ENCODE peak calls at places on chromosomes 5 and 9, in six cellular contexts. One of them, this sample, is unnamed.

GRCh38 chr9:5714501-5715401 is 85.8 kb downstream of the RIC1 start:
- DNase-seq in fibroblast of lung: peak
- DNase-seq in coronary artery: no peak
- DNase-seq in GM23248: peak
- DNase-seq in DND-41: no peak
- DNase-seq in body of pancreas: no peak
- DNase-seq in this sample: no peak

GRCh38 chr9:125884196-125884595 is 137.0 kb downstream of the PBX3 start:
- DNase-seq in fibroblast of lung: no peak
- DNase-seq in body of pancreas: no peak
- DNase-seq in DND-41: no peak
- DNase-seq in coronary artery: no peak
- DNase-seq in GM23248: no peak
- DNase-seq in this sample: no peak

GRCh38 chr5:131622633-131623032 is 12.4 kb downstream of the RAPGEF6 start:
- DNase-seq in fibroblast of lung: peak
- DNase-seq in body of pancreas: no peak
- DNase-seq in coronary artery: no peak
- DNase-seq in GM23248: peak
- DNase-seq in DND-41: no peak
- DNase-seq in this sample: no peak

GRCh38 chr9:120729796-120730195 is 15.5 kb upstream of the MEGF9 start:
- DNase-seq in fibroblast of lung: no peak
- DNase-seq in GM23248: no peak
- DNase-seq in coronary artery: no peak
- DNase-seq in DND-41: no peak
- DNase-seq in body of pancreas: no peak
- DNase-seq in this sample: no peak

GRCh38 chr5:124677999-124678385 is 68.4 kb downstream of the ZNF608 start:
- DNase-seq in DND-41: no peak
- DNase-seq in fibroblast of lung: no peak
- DNase-seq in GM23248: no peak
- DNase-seq in coronary artery: no peak
- DNase-seq in body of pancreas: no peak
- DNase-seq in this sample: no peak

GRCh38 chr9:4923580-4924544 is 61.2 kb upstream of the JAK2 start:
- DNase-seq in DND-41: no peak
- DNase-seq in fibroblast of lung: peak
- DNase-seq in body of pancreas: no peak
- DNase-seq in GM23248: peak
- DNase-seq in coronary artery: no peak
- DNase-seq in this sample: peak

GRCh38 chr9:21788752-21789151 is 13.7 kb upstream of the MTAP start:
- DNase-seq in GM23248: peak
- DNase-seq in body of pancreas: no peak
- DNase-seq in coronary artery: no peak
- DNase-seq in DND-41: no peak
- DNase-seq in fibroblast of lung: peak
- DNase-seq in this sample: no peak

GRCh38 chr5:136586196-136586595 is 220.9 kb upstream of the TRPC7 start:
- DNase-seq in body of pancreas: no peak
- DNase-seq in coronary artery: no peak
- DNase-seq in GM23248: no peak
- DNase-seq in fibroblast of lung: no peak
- DNase-seq in DND-41: no peak
- DNase-seq in this sample: no peak

GRCh38 chr5:126234563-126235195 is 188.5 kb upstream of the GRAMD2B start:
- DNase-seq in coronary artery: no peak
- DNase-seq in GM23248: peak
- DNase-seq in fibroblast of lung: peak
- DNase-seq in body of pancreas: no peak
- DNase-seq in DND-41: no peak
- DNase-seq in this sample: no peak

GRCh38 chr5:76831108-76831447 is 12.2 kb downstream of the F2RL1 start:
- DNase-seq in GM23248: peak
- DNase-seq in body of pancreas: no peak
- DNase-seq in fibroblast of lung: peak
- DNase-seq in coronary artery: no peak
- DNase-seq in DND-41: no peak
- DNase-seq in this sample: no peak

GRCh38 chr9:83362341-83362995 is 175.7 kb downstream of the FRMD3 start:
- DNase-seq in DND-41: no peak
- DNase-seq in GM23248: no peak
- DNase-seq in coronary artery: no peak
- DNase-seq in body of pancreas: no peak
- DNase-seq in fibroblast of lung: no peak
- DNase-seq in this sample: no peak

GRCh38 chr5:77773734-77774280 is 2.3 kb downstream of the TBCA start:
- DNase-seq in body of pancreas: no peak
- DNase-seq in DND-41: no peak
- DNase-seq in GM23248: peak
- DNase-seq in coronary artery: no peak
- DNase-seq in fibroblast of lung: no peak
- DNase-seq in this sample: no peak

GRCh38 chr5:160175438-160176218 is 53.7 kb upstream of the FABP6 start:
- DNase-seq in fibroblast of lung: peak
- DNase-seq in coronary artery: peak
- DNase-seq in GM23248: peak
- DNase-seq in DND-41: no peak
- DNase-seq in body of pancreas: no peak
- DNase-seq in this sample: no peak

GRCh38 chr5:68374770-68375518 is 159.4 kb downstream of the PIK3R1 start:
- DNase-seq in coronary artery: no peak
- DNase-seq in body of pancreas: no peak
- DNase-seq in fibroblast of lung: peak
- DNase-seq in DND-41: no peak
- DNase-seq in GM23248: peak
- DNase-seq in this sample: no peak

GRCh38 chr5:142426129-142426641 is 101.4 kb upstream of the SPRY4 start:
- DNase-seq in DND-41: peak
- DNase-seq in fibroblast of lung: peak
- DNase-seq in GM23248: peak
- DNase-seq in coronary artery: no peak
- DNase-seq in body of pancreas: no peak
- DNase-seq in this sample: peak

GRCh38 chr5:75510836-75511434 is 494 bp downstream of the CERT1 start:
- DNase-seq in DND-41: peak
- DNase-seq in body of pancreas: no peak
- DNase-seq in fibroblast of lung: no peak
- DNase-seq in coronary artery: peak
- DNase-seq in GM23248: peak
- DNase-seq in this sample: no peak

GRCh38 chr5:45847877-45848276 is 151.7 kb upstream of the HCN1 start:
- DNase-seq in GM23248: no peak
- DNase-seq in coronary artery: no peak
- DNase-seq in body of pancreas: no peak
- DNase-seq in DND-41: no peak
- DNase-seq in fibroblast of lung: no peak
- DNase-seq in this sample: no peak

GRCh38 chr9:95004452-95005275 is 278.2 kb downstream of the AOPEP start:
- DNase-seq in GM23248: peak
- DNase-seq in body of pancreas: peak
- DNase-seq in DND-41: no peak
- DNase-seq in coronary artery: no peak
- DNase-seq in fibroblast of lung: peak
- DNase-seq in this sample: no peak

GRCh38 chr9:6805532-6805931 is 47.8 kb downstream of the KDM4C start:
- DNase-seq in DND-41: no peak
- DNase-seq in fibroblast of lung: peak
- DNase-seq in body of pancreas: no peak
- DNase-seq in coronary artery: no peak
- DNase-seq in GM23248: peak
- DNase-seq in this sample: no peak

GRCh38 chr9:69090943-69091342 is 55.4 kb downstream of the FXN start:
- DNase-seq in body of pancreas: no peak
- DNase-seq in coronary artery: no peak
- DNase-seq in GM23248: no peak
- DNase-seq in DND-41: no peak
- DNase-seq in fibroblast of lung: no peak
- DNase-seq in this sample: no peak

GRCh38 chr5:98933446-98934072 is 4.8 kb upstream of the CHD1 start:
- DNase-seq in GM23248: no peak
- DNase-seq in DND-41: no peak
- DNase-seq in fibroblast of lung: no peak
- DNase-seq in body of pancreas: no peak
- DNase-seq in coronary artery: no peak
- DNase-seq in this sample: peak

GRCh38 chr5:36373527-36374086 is 71.9 kb upstream of the RANBP3L start:
- DNase-seq in coronary artery: no peak
- DNase-seq in body of pancreas: peak
- DNase-seq in fibroblast of lung: peak
- DNase-seq in DND-41: no peak
- DNase-seq in GM23248: peak
- DNase-seq in this sample: no peak

GRCh38 chr9:107481035-107481434 is 8.5 kb downstream of the KLF4 start:
- DNase-seq in fibroblast of lung: no peak
- DNase-seq in coronary artery: no peak
- DNase-seq in body of pancreas: no peak
- DNase-seq in DND-41: no peak
- DNase-seq in GM23248: peak
- DNase-seq in this sample: no peak
- H3K27ac ChIP-seq in fibroblast of lung: no peak
- H3K27ac ChIP-seq in coronary artery: no peak
- H3K27ac ChIP-seq in body of pancreas: no peak
- H3K27ac ChIP-seq in DND-41: no peak
- H3K27ac ChIP-seq in GM23248: peak
- H3K27ac ChIP-seq in this sample: no peak

GRCh38 chr9:109411818-109412352 is 86.2 kb downstream of the PTPN3 start:
- DNase-seq in DND-41: peak
- DNase-seq in fibroblast of lung: peak
- DNase-seq in coronary artery: no peak
- DNase-seq in body of pancreas: no peak
- DNase-seq in GM23248: peak
- DNase-seq in this sample: no peak
- H3K4me3 ChIP-seq in DND-41: no peak
- H3K4me3 ChIP-seq in fibroblast of lung: no peak
- H3K4me3 ChIP-seq in coronary artery: no peak
- H3K4me3 ChIP-seq in body of pancreas: no peak
- H3K4me3 ChIP-seq in GM23248: no peak
- H3K4me3 ChIP-seq in this sample: no peak

GRCh38 chr9:129023036-129023907 is 4.9 kb downstream of the SH3GLB2 start:
- DNase-seq in fibroblast of lung: peak
- DNase-seq in body of pancreas: peak
- DNase-seq in coronary artery: peak
- DNase-seq in GM23248: peak
- DNase-seq in DND-41: no peak
- DNase-seq in this sample: no peak
- H3K27ac ChIP-seq in fibroblast of lung: no peak
- H3K27ac ChIP-seq in body of pancreas: peak
- H3K27ac ChIP-seq in coronary artery: peak
- H3K27ac ChIP-seq in GM23248: peak
- H3K27ac ChIP-seq in DND-41: no peak
- H3K27ac ChIP-seq in this sample: no peak

GRCh38 chr9:129166962-129167557 is 11.0 kb downstream of the IER5L start:
- DNase-seq in GM23248: peak
- DNase-seq in body of pancreas: peak
- DNase-seq in DND-41: peak
- DNase-seq in fibroblast of lung: peak
- DNase-seq in coronary artery: peak
- DNase-seq in this sample: no peak
- H3K4me3 ChIP-seq in GM23248: peak
- H3K4me3 ChIP-seq in body of pancreas: no peak
- H3K4me3 ChIP-seq in DND-41: peak
- H3K4me3 ChIP-seq in fibroblast of lung: no peak
- H3K4me3 ChIP-seq in coronary artery: peak
- H3K4me3 ChIP-seq in this sample: no peak

GRCh38 chr9:91837982-91838731 is 111.9 kb downstream of the ROR2 start:
- DNase-seq in DND-41: no peak
- DNase-seq in body of pancreas: peak
- DNase-seq in coronary artery: no peak
- DNase-seq in GM23248: peak
- DNase-seq in fibroblast of lung: peak
- DNase-seq in this sample: no peak
- H3K27ac ChIP-seq in DND-41: no peak
- H3K27ac ChIP-seq in body of pancreas: no peak
- H3K27ac ChIP-seq in coronary artery: no peak
- H3K27ac ChIP-seq in GM23248: no peak
- H3K27ac ChIP-seq in fibroblast of lung: peak
- H3K27ac ChIP-seq in this sample: no peak

DNA sequence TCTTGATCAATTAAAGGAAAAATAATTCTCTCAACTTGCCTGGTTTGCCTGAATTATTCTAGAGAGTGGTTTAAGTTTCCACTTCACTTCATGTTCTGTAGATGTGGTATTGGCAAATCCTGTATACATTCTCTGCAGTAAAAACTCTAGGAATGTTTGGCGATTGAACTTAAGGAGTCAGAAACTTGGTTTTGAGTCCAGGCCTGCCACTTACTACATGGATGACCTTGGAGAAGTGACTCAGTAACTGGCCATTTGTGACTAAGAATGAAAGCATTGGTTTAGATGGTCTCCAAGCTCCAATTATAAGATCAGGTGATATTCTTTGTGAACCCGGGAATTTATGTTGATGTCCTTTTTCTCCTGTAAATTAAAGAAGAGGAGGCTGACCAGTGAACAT is 233.8 kb downstream of the GAS1 start:
- DNase-seq in coronary artery: no peak
- DNase-seq in fibroblast of lung: peak
- DNase-seq in GM23248: peak
- DNase-seq in DND-41: no peak
- DNase-seq in body of pancreas: no peak
- DNase-seq in this sample: no peak
- H3K4me3 ChIP-seq in coronary artery: no peak
- H3K4me3 ChIP-seq in fibroblast of lung: no peak
- H3K4me3 ChIP-seq in GM23248: no peak
- H3K4me3 ChIP-seq in DND-41: no peak
- H3K4me3 ChIP-seq in body of pancreas: no peak
- H3K4me3 ChIP-seq in this sample: no peak

This sample was measured in naive thymus-derived CD4-positive, alpha-beta T cell.